ENCODE peak calls at places on chromosome 14, in four cellular contexts. One of them, this sample, is unnamed.
A peak's percentile ranks its signal among the peaks of the same experiment; 100 is the strongest.

GRCh38 chr14:23663127-23663526 is 27.0 kb downstream of the DHRS2 start:
- DNase-seq in GM12878: no peak
- DNase-seq in K562: no peak
- DNase-seq in HepG2: no peak
- DNase-seq in this sample: no peak

GRCh38 chr14:22650960-22651521 is 6.9 kb upstream of the OR6J1 start:
- DNase-seq in GM12878: peak; percentile 44
- DNase-seq in K562: no peak
- DNase-seq in HepG2: no peak
- DNase-seq in this sample: no peak

GRCh38 chr14:68395585-68395984 is 397.3 kb downstream of the ZFP36L1 start:
- DNase-seq in GM12878: no peak
- DNase-seq in K562: no peak
- DNase-seq in HepG2: no peak
- DNase-seq in this sample: no peak

GRCh38 chr14:68638056-68638816 is 154.6 kb downstream of the ZFP36L1 start:
- DNase-seq in GM12878: no peak
- DNase-seq in K562: no peak
- DNase-seq in HepG2: peak; percentile 45
- DNase-seq in this sample: no peak

GRCh38 chr14:106277503-106277902 is 751.1 kb downstream of the TMEM121 start:
- DNase-seq in GM12878: no peak
- DNase-seq in K562: peak; percentile 49
- DNase-seq in HepG2: peak; percentile 4
- DNase-seq in this sample: no peak

GRCh38 chr14:88380405-88380804 is 5.1 kb upstream of the SPATA7 start:
- DNase-seq in GM12878: no peak
- DNase-seq in K562: no peak
- DNase-seq in HepG2: no peak
- DNase-seq in this sample: no peak

GRCh38 chr14:70707138-70708038 is 65.7 kb downstream of the TTC9 start:
- DNase-seq in GM12878: peak; percentile 93
- DNase-seq in K562: no peak
- DNase-seq in HepG2: peak; percentile 93
- DNase-seq in this sample: peak; percentile 33

GRCh38 chr14:32087173-32087861 is 10.2 kb downstream of the ARHGAP5 start:
- DNase-seq in GM12878: no peak
- DNase-seq in K562: no peak
- DNase-seq in HepG2: peak; percentile 73
- DNase-seq in this sample: no peak

GRCh38 chr14:103155013-103155412 is 31.8 kb downstream of the TNFAIP2 start:
- DNase-seq in GM12878: no peak
- DNase-seq in K562: no peak
- DNase-seq in HepG2: peak; percentile 69
- DNase-seq in this sample: no peak

GRCh38 chr14:44029933-44030332 is 477.1 kb downstream of the FSCB start:
- DNase-seq in GM12878: no peak
- DNase-seq in K562: no peak
- DNase-seq in HepG2: no peak
- DNase-seq in this sample: no peak

GRCh38 chr14:23047042-23047634 is 5.1 kb downstream of the PSMB11 start:
- DNase-seq in GM12878: no peak
- DNase-seq in K562: no peak
- DNase-seq in HepG2: no peak
- DNase-seq in this sample: no peak

GRCh38 chr14:33676135-33676566 is 274.7 kb downstream of the EGLN3 start:
- DNase-seq in GM12878: no peak
- DNase-seq in K562: peak; percentile 11
- DNase-seq in HepG2: peak; percentile 60
- DNase-seq in this sample: peak; percentile 77

GRCh38 chr14:105891221-105891602 is 364.8 kb downstream of the TMEM121 start:
- DNase-seq in GM12878: no peak
- DNase-seq in K562: peak; percentile 0
- DNase-seq in HepG2: no peak
- DNase-seq in this sample: no peak

GRCh38 chr14:77707355-77707723 is 484 bp downstream of the ALKBH1 start:
- DNase-seq in GM12878: no peak
- DNase-seq in K562: peak; percentile 26
- DNase-seq in HepG2: peak; percentile 14
- DNase-seq in this sample: no peak

GRCh38 chr14:53808042-53808441 is 148.6 kb downstream of the BMP4 start:
- DNase-seq in GM12878: no peak
- DNase-seq in K562: no peak
- DNase-seq in HepG2: no peak
- DNase-seq in this sample: no peak

GRCh38 chr14:30993071-30993470 is 32.4 kb upstream of the AP4S1 start:
- DNase-seq in GM12878: no peak
- DNase-seq in K562: no peak
- DNase-seq in HepG2: no peak
- DNase-seq in this sample: no peak

GRCh38 chr14:32254952-32255679 is 52.0 kb upstream of the RNU6-8 start:
- DNase-seq in GM12878: no peak
- DNase-seq in K562: peak; percentile 19
- DNase-seq in HepG2: peak; percentile 82
- DNase-seq in this sample: peak; percentile 68

GRCh38 chr14:99035712-99036593 is 236.0 kb downstream of the BCL11B start:
- DNase-seq in GM12878: no peak
- DNase-seq in K562: no peak
- DNase-seq in HepG2: peak; percentile 10
- DNase-seq in this sample: peak; percentile 73

GRCh38 chr14:26138764-26139445 is 458.9 kb downstream of the NOVA1 start:
- DNase-seq in GM12878: no peak
- DNase-seq in K562: no peak
- DNase-seq in HepG2: no peak
- DNase-seq in this sample: no peak

GRCh38 chr14:101972126-101972785 is 7.9 kb downstream of the DYNC1H1 start:
- DNase-seq in GM12878: no peak
- DNase-seq in K562: peak; percentile 39
- DNase-seq in HepG2: peak; percentile 90
- DNase-seq in this sample: no peak

GRCh38 chr14:78424311-78424710 is 254.1 kb downstream of the NRXN3 start:
- DNase-seq in GM12878: no peak
- DNase-seq in K562: no peak
- DNase-seq in HepG2: no peak
- DNase-seq in this sample: no peak

GRCh38 chr14:73338551-73338950 is 101.2 kb downstream of the PAPLN start:
- DNase-seq in GM12878: no peak
- DNase-seq in K562: no peak
- DNase-seq in HepG2: no peak
- DNase-seq in this sample: no peak

GRCh38 chr14:105554022-105554421 is 27.6 kb downstream of the TMEM121 start:
- DNase-seq in GM12878: no peak
- DNase-seq in K562: no peak
- DNase-seq in HepG2: no peak
- DNase-seq in this sample: no peak

GRCh38 chr14:76186318-76187027 is 34.8 kb downstream of the GPATCH2L start:
- DNase-seq in GM12878: peak; percentile 75
- DNase-seq in K562: no peak
- DNase-seq in HepG2: no peak
- DNase-seq in this sample: no peak

GRCh38 chr14:70873627-70874026 is 33.6 kb upstream of the PCNX1 start:
- DNase-seq in GM12878: no peak
- DNase-seq in K562: no peak
- DNase-seq in HepG2: peak; percentile 38
- DNase-seq in this sample: no peak

GRCh38 chr14:77128414-77128891 is 13.1 kb downstream of the ZDHHC22 start:
- DNase-seq in GM12878: no peak
- DNase-seq in K562: no peak
- DNase-seq in HepG2: peak; percentile 60
- DNase-seq in this sample: no peak

GRCh38 chr14:64787619-64788018 is 83.4 kb downstream of the PLEKHG3 start:
- DNase-seq in GM12878: no peak
- DNase-seq in K562: no peak
- DNase-seq in HepG2: no peak
- DNase-seq in this sample: no peak

GRCh38 chr14:54366726-54367707 is 29.8 kb upstream of the CDKN3 start:
- DNase-seq in GM12878: no peak
- DNase-seq in K562: no peak
- DNase-seq in HepG2: peak; percentile 84
- DNase-seq in this sample: peak; percentile 46

GRCh38 chr14:68285421-68286179 is 466.0 kb downstream of the RAD51B start:
- DNase-seq in GM12878: peak; percentile 91
- DNase-seq in K562: no peak
- DNase-seq in HepG2: no peak
- DNase-seq in this sample: no peak

GRCh38 chr14:99241314-99242035 is 30.5 kb downstream of the BCL11B start:
- DNase-seq in GM12878: no peak
- DNase-seq in K562: no peak
- DNase-seq in HepG2: no peak
- DNase-seq in this sample: no peak

GRCh38 chr14:77917802-77918201 is 117.9 kb downstream of the ADCK1 start:
- DNase-seq in GM12878: no peak
- DNase-seq in K562: no peak
- DNase-seq in HepG2: no peak
- DNase-seq in this sample: no peak

GRCh38 chr14:59844414-59844813 is 26.2 kb downstream of the RTN1 start:
- DNase-seq in GM12878: no peak
- DNase-seq in K562: no peak
- DNase-seq in HepG2: no peak
- DNase-seq in this sample: no peak

GRCh38 chr14:71918955-71919354 is 13.3 kb upstream of the RGS6 start:
- DNase-seq in GM12878: no peak
- DNase-seq in K562: no peak
- DNase-seq in HepG2: no peak
- DNase-seq in this sample: peak; percentile 36

GRCh38 chr14:39266589-39266870 is 32.8 kb downstream of the MIA2 start:
- DNase-seq in GM12878: no peak
- DNase-seq in K562: peak; percentile 49
- DNase-seq in HepG2: peak; percentile 96
- DNase-seq in this sample: no peak

GRCh38 chr14:105364100-105364708 is 34.1 kb upstream of the TEX22 start:
- DNase-seq in GM12878: no peak
- DNase-seq in K562: peak; percentile 81
- DNase-seq in HepG2: no peak
- DNase-seq in this sample: no peak

GRCh38 chr14:77593501-77593911 is 22.9 kb downstream of the SPTLC2 start:
- DNase-seq in GM12878: peak; percentile 52
- DNase-seq in K562: no peak
- DNase-seq in HepG2: no peak
- DNase-seq in this sample: no peak

GRCh38 chr14:59695198-59695597 is 118.6 kb upstream of the CCDC175 start:
- DNase-seq in GM12878: no peak
- DNase-seq in K562: no peak
- DNase-seq in HepG2: no peak
- DNase-seq in this sample: no peak

GRCh38 chr14:72786377-72787350 is 107.2 kb downstream of the DPF3 start:
- DNase-seq in GM12878: no peak
- DNase-seq in K562: no peak
- DNase-seq in HepG2: no peak
- DNase-seq in this sample: no peak

GRCh38 chr14:89641495-89642162 is 224.6 kb upstream of the FOXN3 start:
- DNase-seq in GM12878: peak; percentile 79
- DNase-seq in K562: no peak
- DNase-seq in HepG2: peak; percentile 66
- DNase-seq in this sample: no peak
- TF ChIP-seq ETV6 in GM12878: peak; percentile 27
- TF ChIP-seq ETV6 in K562: no peak
- TF ChIP-seq ETV6 in HepG2: no peak
- TF ChIP-seq ETV6 in this sample: no peak

GRCh38 chr14:81169711-81170103 is 51.1 kb downstream of the GTF2A1 start:
- DNase-seq in GM12878: no peak
- DNase-seq in K562: no peak
- DNase-seq in HepG2: no peak
- DNase-seq in this sample: no peak
- TF ChIP-seq CBFB in GM12878: no peak
- TF ChIP-seq CBFB in K562: no peak
- TF ChIP-seq CBFB in HepG2: no peak
- TF ChIP-seq CBFB in this sample: no peak

GRCh38 chr14:91127411-91127810 is 13.5 kb downstream of the DGLUCY start:
- DNase-seq in GM12878: no peak
- DNase-seq in K562: no peak
- DNase-seq in HepG2: no peak
- DNase-seq in this sample: no peak
- TF ChIP-seq ETV6 in GM12878: no peak
- TF ChIP-seq ETV6 in K562: no peak
- TF ChIP-seq ETV6 in HepG2: no peak
- TF ChIP-seq ETV6 in this sample: no peak

GRCh38 chr14:55976619-55977018 is 141.6 kb upstream of the PELI2 start:
- DNase-seq in GM12878: no peak
- DNase-seq in K562: no peak
- DNase-seq in HepG2: no peak
- DNase-seq in this sample: no peak
- TF ChIP-seq CBFB in GM12878: no peak
- TF ChIP-seq CBFB in K562: no peak
- TF ChIP-seq CBFB in HepG2: no peak
- TF ChIP-seq CBFB in this sample: no peak

GRCh38 chr14:87097021-87097420 is 896.0 kb downstream of the GALC start:
- DNase-seq in GM12878: no peak
- DNase-seq in K562: no peak
- DNase-seq in HepG2: no peak
- DNase-seq in this sample: no peak
- TF ChIP-seq ETV6 in GM12878: no peak
- TF ChIP-seq ETV6 in K562: no peak
- TF ChIP-seq ETV6 in HepG2: no peak
- TF ChIP-seq ETV6 in this sample: no peak

DNA sequence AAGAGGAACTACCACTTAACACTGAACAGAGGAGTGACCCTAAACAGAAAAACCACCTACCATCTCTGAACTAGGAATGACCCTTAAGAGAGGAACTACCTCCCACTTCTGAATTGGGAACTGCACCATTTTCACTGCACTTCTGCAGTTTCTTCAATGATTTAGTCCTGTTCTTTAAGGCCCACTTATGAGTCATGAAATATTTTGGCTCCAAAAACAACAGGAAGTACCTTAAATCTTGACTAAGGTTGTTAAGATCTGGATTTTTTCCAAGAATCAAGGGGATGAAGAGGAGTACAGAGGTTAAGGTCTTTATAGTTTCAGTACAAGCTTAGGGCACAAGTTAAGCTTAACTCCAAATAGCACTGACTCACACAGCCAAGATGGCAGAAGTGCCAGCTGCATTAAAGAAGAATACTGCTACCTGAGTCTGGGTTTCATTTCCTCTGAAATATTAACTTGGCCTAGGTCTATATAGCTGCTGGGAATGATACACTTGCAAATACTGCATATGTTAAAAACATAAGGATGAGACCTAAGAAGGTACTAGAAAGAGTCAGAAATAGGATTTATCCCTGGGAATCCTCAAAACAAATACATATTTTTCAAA is 4.2 kb downstream of the NPC2 start:
- DNase-seq in GM12878: no peak
- DNase-seq in K562: no peak
- DNase-seq in HepG2: no peak
- DNase-seq in this sample: no peak
- TF ChIP-seq CBFB in GM12878: no peak
- TF ChIP-seq CBFB in K562: no peak
- TF ChIP-seq CBFB in HepG2: no peak
- TF ChIP-seq CBFB in this sample: no peak

This sample was measured in WTC11.